ENCODE peak calls at places on chromosomes 5 and 9, in four cellular contexts. One of them, this sample, is unnamed.

GRCh38 chr5:127639804-127640203 is 9.1 kb upstream of the CTXN3 start:
- DNase-seq in cardiac muscle cell: no peak
- DNase-seq in OCI-LY7: no peak
- DNase-seq in CD8-positive, alpha-beta memory T cell: no peak
- DNase-seq in this sample: no peak

GRCh38 chr5:127369772-127370171 is 79.2 kb downstream of the MEGF10 start:
- DNase-seq in cardiac muscle cell: no peak
- DNase-seq in OCI-LY7: no peak
- DNase-seq in CD8-positive, alpha-beta memory T cell: no peak
- DNase-seq in this sample: no peak

GRCh38 chr5:135952683-135953082 is 2.1 kb downstream of the LECT2 start:
- DNase-seq in cardiac muscle cell: no peak
- DNase-seq in OCI-LY7: no peak
- DNase-seq in CD8-positive, alpha-beta memory T cell: no peak
- DNase-seq in this sample: no peak

GRCh38 chr5:174188300-174188699 is 142.8 kb downstream of the NSG2 start:
- DNase-seq in cardiac muscle cell: no peak
- DNase-seq in OCI-LY7: no peak
- DNase-seq in CD8-positive, alpha-beta memory T cell: no peak
- DNase-seq in this sample: no peak

GRCh38 chr9:124766815-124767554 is 4.1 kb downstream of the NR6A1 start:
- DNase-seq in cardiac muscle cell: no peak
- DNase-seq in OCI-LY7: peak; percentile 49
- DNase-seq in CD8-positive, alpha-beta memory T cell: no peak
- DNase-seq in this sample: no peak

GRCh38 chr5:7991125-7991821 is 122.3 kb downstream of the MTRR start:
- DNase-seq in cardiac muscle cell: no peak
- DNase-seq in OCI-LY7: no peak
- DNase-seq in CD8-positive, alpha-beta memory T cell: no peak
- DNase-seq in this sample: no peak

GRCh38 chr5:179608131-179608581 is 15.3 kb downstream of the HNRNPH1 start:
- DNase-seq in cardiac muscle cell: no peak
- DNase-seq in OCI-LY7: peak; percentile 35
- DNase-seq in CD8-positive, alpha-beta memory T cell: no peak
- DNase-seq in this sample: peak; percentile 46

GRCh38 chr9:35616681-35617459 is 1.3 kb downstream of the CD72 start:
- DNase-seq in cardiac muscle cell: peak; percentile 75
- DNase-seq in OCI-LY7: peak; percentile 79
- DNase-seq in CD8-positive, alpha-beta memory T cell: peak; percentile 71
- DNase-seq in this sample: peak; percentile 81

GRCh38 chr5:72790188-72790587 is 26.3 kb upstream of the TNPO1 start:
- DNase-seq in cardiac muscle cell: no peak
- DNase-seq in OCI-LY7: no peak
- DNase-seq in CD8-positive, alpha-beta memory T cell: no peak
- DNase-seq in this sample: no peak

GRCh38 chr5:463952-464351 is 21.0 kb downstream of the EXOC3 start:
- DNase-seq in cardiac muscle cell: no peak
- DNase-seq in OCI-LY7: no peak
- DNase-seq in CD8-positive, alpha-beta memory T cell: peak; percentile 78
- DNase-seq in this sample: peak; percentile 48

GRCh38 chr5:169083394-169084018 is 217.4 kb downstream of the SLIT3 start:
- DNase-seq in cardiac muscle cell: no peak
- DNase-seq in OCI-LY7: no peak
- DNase-seq in CD8-positive, alpha-beta memory T cell: no peak
- DNase-seq in this sample: no peak

GRCh38 chr5:1199649-1200494 is 1.5 kb upstream of the SLC6A19 start:
- DNase-seq in cardiac muscle cell: peak; percentile 8
- DNase-seq in OCI-LY7: no peak
- DNase-seq in CD8-positive, alpha-beta memory T cell: no peak
- DNase-seq in this sample: no peak

GRCh38 chr5:157193699-157194424 is 13.2 kb downstream of the ITK start:
- DNase-seq in cardiac muscle cell: no peak
- DNase-seq in OCI-LY7: no peak
- DNase-seq in CD8-positive, alpha-beta memory T cell: peak; percentile 77
- DNase-seq in this sample: no peak

GRCh38 chr5:6708814-6709213 is 4.4 kb upstream of the TENT4A start:
- DNase-seq in cardiac muscle cell: no peak
- DNase-seq in OCI-LY7: no peak
- DNase-seq in CD8-positive, alpha-beta memory T cell: no peak
- DNase-seq in this sample: no peak

GRCh38 chr9:89791754-89792153 is 186.9 kb downstream of the GADD45G start:
- DNase-seq in cardiac muscle cell: no peak
- DNase-seq in OCI-LY7: no peak
- DNase-seq in CD8-positive, alpha-beta memory T cell: no peak
- DNase-seq in this sample: no peak

GRCh38 chr9:79257215-79257614 is 314.6 kb upstream of the TLE4 start:
- DNase-seq in cardiac muscle cell: no peak
- DNase-seq in OCI-LY7: no peak
- DNase-seq in CD8-positive, alpha-beta memory T cell: no peak
- DNase-seq in this sample: no peak

GRCh38 chr9:79255681-79256080 is 316.1 kb upstream of the TLE4 start:
- DNase-seq in cardiac muscle cell: no peak
- DNase-seq in OCI-LY7: no peak
- DNase-seq in CD8-positive, alpha-beta memory T cell: no peak
- DNase-seq in this sample: no peak

GRCh38 chr9:79254900-79255651 is 316.7 kb upstream of the TLE4 start:
- DNase-seq in cardiac muscle cell: peak; percentile 24
- DNase-seq in OCI-LY7: no peak
- DNase-seq in CD8-positive, alpha-beta memory T cell: no peak
- DNase-seq in this sample: no peak

GRCh38 chr9:79257671-79258410 is 313.9 kb upstream of the TLE4 start:
- DNase-seq in cardiac muscle cell: no peak
- DNase-seq in OCI-LY7: no peak
- DNase-seq in CD8-positive, alpha-beta memory T cell: no peak
- DNase-seq in this sample: no peak

GRCh38 chr9:79256691-79257213 is 315.0 kb upstream of the TLE4 start:
- DNase-seq in cardiac muscle cell: peak; percentile 38
- DNase-seq in OCI-LY7: no peak
- DNase-seq in CD8-positive, alpha-beta memory T cell: no peak
- DNase-seq in this sample: no peak
- H3K4me3 ChIP-seq in cardiac muscle cell: no peak overlapping the region
- H3K4me3 ChIP-seq in OCI-LY7: no peak overlapping the region
- H3K4me3 ChIP-seq in CD8-positive, alpha-beta memory T cell: no peak overlapping the region
- H3K4me3 ChIP-seq in this sample: no peak overlapping the region

GRCh38 chr9:113350338-113350672 is 964 bp downstream of the BSPRY start:
- DNase-seq in cardiac muscle cell: no peak
- DNase-seq in OCI-LY7: no peak
- DNase-seq in CD8-positive, alpha-beta memory T cell: no peak
- DNase-seq in this sample: no peak
- H3K4me3 ChIP-seq in cardiac muscle cell: no peak overlapping the region
- H3K4me3 ChIP-seq in OCI-LY7: peak overlapping the region; percentile 58
- H3K4me3 ChIP-seq in CD8-positive, alpha-beta memory T cell: no peak overlapping the region
- H3K4me3 ChIP-seq in this sample: peak overlapping the region; percentile 22

DNA sequence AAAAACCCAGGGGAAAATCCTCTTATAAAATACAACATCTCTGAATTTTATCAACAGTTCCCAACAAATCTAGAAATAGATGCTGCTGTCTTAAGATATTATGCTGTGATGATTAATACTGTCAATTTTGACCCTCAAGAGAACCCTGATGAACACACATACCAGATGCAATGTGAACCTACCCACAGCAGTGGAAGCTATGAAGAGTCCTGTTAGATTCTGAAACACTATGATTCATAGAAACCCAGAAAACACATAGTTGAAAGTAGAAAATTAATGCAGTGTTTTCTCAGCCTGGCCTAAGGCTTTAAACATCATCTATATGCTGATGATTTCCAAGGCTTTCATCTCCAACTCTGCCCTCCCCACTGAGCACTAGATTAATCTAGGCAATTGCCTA is 296.3 kb downstream of the CTNND2 start:
- DNase-seq in cardiac muscle cell: no peak
- DNase-seq in OCI-LY7: no peak
- DNase-seq in CD8-positive, alpha-beta memory T cell: no peak
- DNase-seq in this sample: no peak
- H3K4me3 ChIP-seq in cardiac muscle cell: no peak overlapping the region
- H3K4me3 ChIP-seq in OCI-LY7: no peak overlapping the region
- H3K4me3 ChIP-seq in CD8-positive, alpha-beta memory T cell: no peak overlapping the region
- H3K4me3 ChIP-seq in this sample: no peak overlapping the region

DNA sequence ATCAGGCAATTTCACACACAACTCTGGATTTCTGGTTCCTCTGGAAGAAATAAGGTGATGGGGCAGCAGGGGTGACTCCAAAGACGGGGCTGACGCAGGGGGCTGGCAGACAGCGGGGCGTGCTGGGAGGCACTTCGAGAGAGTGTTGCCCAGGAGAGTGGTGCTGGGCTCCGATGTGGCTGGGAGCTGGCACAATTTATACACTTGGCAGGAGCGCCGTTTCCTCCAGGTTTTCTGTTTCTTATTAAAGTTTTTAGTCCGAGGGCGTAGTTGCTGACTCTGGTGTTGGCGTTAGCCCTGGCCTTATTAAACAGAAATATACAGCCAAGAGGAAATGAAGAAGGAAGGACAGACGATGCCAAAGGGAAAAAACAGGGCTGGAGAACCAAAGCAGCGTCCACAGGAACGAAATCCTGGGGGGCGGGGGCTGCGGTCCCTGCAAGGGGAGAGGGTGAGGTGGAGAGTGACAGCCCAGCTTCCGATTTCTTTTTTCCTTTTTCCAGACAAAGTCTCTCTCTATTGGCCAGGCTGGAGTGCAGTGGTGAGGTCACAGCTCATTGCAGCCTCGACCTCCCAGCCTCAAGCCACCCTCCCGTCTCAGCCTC is 139.6 kb upstream of the PHYKPL start:
- DNase-seq in cardiac muscle cell: no peak
- DNase-seq in OCI-LY7: no peak
- DNase-seq in CD8-positive, alpha-beta memory T cell: no peak
- DNase-seq in this sample: no peak
- H3K4me3 ChIP-seq in cardiac muscle cell: no peak overlapping the region
- H3K4me3 ChIP-seq in OCI-LY7: no peak overlapping the region
- H3K4me3 ChIP-seq in CD8-positive, alpha-beta memory T cell: no peak overlapping the region
- H3K4me3 ChIP-seq in this sample: no peak overlapping the region

DNA sequence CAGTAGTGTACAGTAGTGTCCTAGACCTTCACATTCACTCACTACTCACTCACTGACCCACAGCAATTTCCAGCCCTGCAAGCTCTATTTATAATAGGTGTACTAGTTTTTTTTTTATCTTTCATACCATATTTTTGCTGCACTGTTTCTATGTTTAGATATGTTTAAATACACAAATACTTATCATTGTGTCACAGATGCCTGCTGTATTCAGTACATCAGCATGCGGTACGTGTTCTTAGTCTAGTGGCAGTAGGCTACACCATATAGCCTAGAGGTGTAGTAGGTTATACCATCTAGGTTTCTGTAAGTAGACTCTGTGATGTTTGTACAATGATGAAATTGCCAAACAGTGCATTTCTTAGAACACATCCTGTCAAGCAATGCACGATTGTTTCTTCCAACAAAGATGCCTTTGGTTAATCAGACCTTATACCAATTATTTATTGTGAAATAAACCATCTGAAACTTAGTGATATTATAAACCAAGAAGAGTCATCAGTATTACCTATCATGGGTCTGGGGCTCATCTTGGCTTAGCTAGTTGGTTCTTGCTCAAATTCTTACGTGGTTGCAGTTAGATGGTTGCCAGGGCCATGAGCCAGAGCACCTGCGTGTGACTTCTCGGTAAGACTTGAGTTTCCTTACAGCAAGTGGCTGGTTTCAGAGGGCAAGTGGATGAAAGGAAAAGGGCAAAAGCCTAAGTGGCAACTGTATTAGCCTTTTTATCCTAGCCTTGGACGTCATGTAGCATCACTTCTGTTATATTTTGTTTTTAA is 41.1 kb downstream of the ERBIN start:
- DNase-seq in cardiac muscle cell: no peak
- DNase-seq in OCI-LY7: no peak
- DNase-seq in CD8-positive, alpha-beta memory T cell: no peak
- DNase-seq in this sample: no peak
- H3K4me3 ChIP-seq in cardiac muscle cell: no peak overlapping the region
- H3K4me3 ChIP-seq in OCI-LY7: no peak overlapping the region
- H3K4me3 ChIP-seq in CD8-positive, alpha-beta memory T cell: no peak overlapping the region
- H3K4me3 ChIP-seq in this sample: no peak overlapping the region

DNA sequence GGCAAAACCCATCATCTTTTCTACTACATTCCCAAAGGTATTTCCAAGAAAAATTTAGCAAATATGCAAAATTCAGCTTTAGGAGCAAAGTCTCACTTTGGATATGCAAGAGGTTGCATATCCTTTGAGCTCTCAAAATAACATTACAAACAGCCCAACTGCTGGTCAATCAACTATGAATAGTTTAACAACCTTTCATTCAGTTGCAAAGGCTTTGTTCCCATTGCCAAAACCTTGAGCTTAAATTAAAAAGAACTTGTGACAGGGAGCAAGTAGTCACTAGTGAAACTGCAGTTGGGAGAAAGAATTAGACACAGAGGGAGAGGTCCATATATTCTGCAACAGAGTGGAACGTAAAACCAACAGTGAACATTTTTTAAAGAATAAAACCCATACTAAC is 8.8 kb downstream of the ZNF608 start:
- DNase-seq in cardiac muscle cell: no peak
- DNase-seq in OCI-LY7: no peak
- DNase-seq in CD8-positive, alpha-beta memory T cell: no peak
- DNase-seq in this sample: no peak
- H3K4me3 ChIP-seq in cardiac muscle cell: no peak overlapping the region
- H3K4me3 ChIP-seq in OCI-LY7: peak overlapping the region; percentile 85
- H3K4me3 ChIP-seq in CD8-positive, alpha-beta memory T cell: no peak overlapping the region
- H3K4me3 ChIP-seq in this sample: no peak overlapping the region

This sample was measured in CD8-positive, alpha-beta T cell.